ENCODE peak calls at places on chromosomes 12 and 14, in ten cellular contexts. Z is iPS DF 6.9; R is HCT116; D is transverse colon; H is CD4-positive, CD25-positive, alpha-beta regulatory T cell; M is heart right ventricle; K is right cardiac atrium; F is ovary; C is effector memory CD4-positive, alpha-beta T cell; W is A549. X is an unnamed sample.

GRCh38 chr12:50314629-50315312 is 31.5 kb upstream of the LIMA1 start:
- DNase-seq in Z (peak; percentile 35), R (no peak), D (no peak), H (peak; percentile 25), M (no peak), K (no peak), F (no peak), C (no peak), W (peak; percentile 54), X (no peak)

GRCh38 chr14:21264025-21264801 is 5.0 kb downstream of the HNRNPC start:
- DNase-seq in Z (no peak), R (no peak), D (no peak), H (peak; percentile 79), M (no peak), K (no peak), F (no peak), C (no peak), W (no peak), X (no peak)

GRCh38 chr12:109447482-109447881 is 29.6 kb downstream of the KCTD10 start:
- DNase-seq in Z (no peak), R (no peak), D (peak; percentile 20), H (no peak), M (no peak), K (no peak), F (no peak), C (no peak), W (no peak), X (no peak)

GRCh38 chr14:74377976-74378690 is 29.9 kb downstream of the VRTN start:
- DNase-seq in Z (no peak), R (no peak), D (no peak), H (no peak), M (no peak), K (no peak), F (no peak), C (no peak), W (no peak), X (no peak)

GRCh38 chr12:95169368-95169767 is 47.9 kb downstream of the FGD6 start:
- DNase-seq in Z (no peak), R (peak; percentile 62), D (peak; percentile 61), H (no peak), M (no peak), K (no peak), F (no peak), C (no peak), W (peak; percentile 94), X (no peak)

GRCh38 chr12:117009759-117010158 is 89.5 kb downstream of the TESC start:
- DNase-seq in Z (peak; percentile 31), R (no peak), D (no peak), H (no peak), M (no peak), K (no peak), F (no peak), C (no peak), W (no peak), X (no peak)

GRCh38 chr14:43297794-43298193 is 1209.3 kb downstream of the FSCB start:
- DNase-seq in Z (no peak), R (no peak), D (no peak), H (no peak), M (no peak), K (no peak), F (no peak), C (no peak), W (no peak), X (no peak)

GRCh38 chr12:104702565-104703139 is 245.9 kb downstream of the CHST11 start:
- DNase-seq in Z (no peak), R (no peak), D (no peak), H (no peak), M (peak; percentile 59), K (peak; percentile 80), F (no peak), C (no peak), W (no peak), X (no peak)

GRCh38 chr12:76449572-76449971 is 101.4 kb upstream of the BBS10 start:
- DNase-seq in Z (no peak), R (no peak), D (no peak), H (no peak), M (no peak), K (no peak), F (no peak), C (no peak), W (no peak), X (no peak)

GRCh38 chr14:34362625-34363251 is 99.3 kb downstream of the SPTSSA start:
- DNase-seq in Z (no peak), R (no peak), D (no peak), H (no peak), M (no peak), K (no peak), F (no peak), C (no peak), W (no peak), X (no peak)

GRCh38 chr14:96229315-96229714 is 24.7 kb downstream of the BDKRB2 start:
- DNase-seq in Z (no peak), R (no peak), D (no peak), H (no peak), M (no peak), K (no peak), F (no peak), C (no peak), W (no peak), X (no peak)

GRCh38 chr12:83996671-83997070 is 915.9 kb downstream of the SLC6A15 start:
- DNase-seq in Z (no peak), R (no peak), D (no peak), H (no peak), M (no peak), K (no peak), F (no peak), C (no peak), W (no peak), X (no peak)

GRCh38 chr12:76685246-76685678 is 78.7 kb upstream of the ZDHHC17 start:
- DNase-seq in Z (no peak), R (no peak), D (peak; percentile 10), H (no peak), M (peak; percentile 45), K (peak; percentile 31), F (no peak), C (no peak), W (no peak), X (no peak)

GRCh38 chr12:124715121-124715990 is 147.9 kb upstream of the NCOR2 start:
- DNase-seq in Z (no peak), R (no peak), D (peak; percentile 37), H (no peak), M (no peak), K (no peak), F (no peak), C (no peak), W (no peak), X (no peak)

DNA sequence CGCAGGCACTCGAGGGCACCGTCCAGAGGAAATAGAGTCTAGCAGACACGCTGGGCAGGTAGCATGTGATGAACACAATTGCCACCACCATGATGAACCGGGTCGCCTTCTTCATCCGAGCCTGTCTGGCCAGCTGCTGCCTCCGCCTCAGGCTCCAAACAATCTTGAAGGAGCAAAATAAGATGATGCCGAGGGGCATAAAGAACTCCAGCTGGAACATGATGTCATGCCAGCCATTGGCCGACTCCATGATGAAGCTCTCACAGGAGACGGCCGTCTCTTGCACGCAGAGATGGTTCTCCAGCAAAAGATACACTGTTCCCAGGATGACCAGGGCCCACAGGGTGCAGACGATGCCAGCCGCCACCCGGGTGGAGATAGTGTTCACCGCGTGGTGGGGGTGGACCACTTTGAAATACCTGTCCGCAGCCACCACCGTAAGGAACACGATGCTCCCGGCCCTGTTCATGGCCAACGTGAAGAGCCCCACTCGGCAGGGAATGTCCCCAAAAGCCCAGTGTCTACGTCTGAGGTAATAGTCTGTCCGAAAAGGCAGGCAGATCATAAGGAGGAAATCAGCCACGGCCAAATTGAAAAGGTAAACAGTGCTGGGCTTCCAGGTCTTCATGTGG is 945 bp downstream of the HCAR1 start:
- DNase-seq in Z (no peak), R (no peak), D (no peak), H (no peak), M (no peak), K (no peak), F (peak; percentile 23), C (no peak), W (no peak), X (no peak)
- H3K4me1 ChIP-seq in Z (no peaks in the 10 kb centered on the region), R (peaks cover 19% of the 10 kb centered on the region), D (no peaks in the 10 kb centered on the region), H (peaks cover 6% of the 10 kb centered on the region), M (peaks cover 21% of the 10 kb centered on the region), K (no peaks in the 10 kb centered on the region), F (peaks cover 2% of the 10 kb centered on the region), C (peaks cover 19% of the 10 kb centered on the region), W (peaks cover 10% of the 10 kb centered on the region), X (peaks cover 7% of the 10 kb centered on the region)

GRCh38 chr14:50677527-50678063 is 9.5 kb upstream of the SAV1 start:
- DNase-seq in Z (no peak), R (peak; percentile 70), D (no peak), H (no peak), M (no peak), K (no peak), F (no peak), C (no peak), W (no peak), X (no peak)

GRCh38 chr14:50679674-50680073 is 11.6 kb upstream of the SAV1 start:
- DNase-seq in Z (no peak), R (no peak), D (no peak), H (no peak), M (no peak), K (no peak), F (no peak), C (no peak), W (no peak), X (no peak)

GRCh38 chr14:50675597-50675996 is 7.5 kb upstream of the SAV1 start:
- DNase-seq in Z (no peak), R (no peak), D (no peak), H (no peak), M (no peak), K (no peak), F (no peak), C (no peak), W (no peak), X (no peak)

GRCh38 chr14:50678163-50678562 is 10.1 kb upstream of the SAV1 start:
- DNase-seq in Z (no peak), R (no peak), D (no peak), H (no peak), M (no peak), K (no peak), F (no peak), C (no peak), W (no peak), X (no peak)

GRCh38 chr14:50676814-50677516 is 8.9 kb upstream of the SAV1 start:
- DNase-seq in Z (no peak), R (no peak), D (no peak), H (no peak), M (no peak), K (no peak), F (no peak), C (no peak), W (no peak), X (no peak)
- H3K4me3 ChIP-seq in Z (no peak overlapping the region), R (peak overlapping the region; percentile 27), D (no peak overlapping the region), H (no peak overlapping the region), M (no peak overlapping the region), K (no peak overlapping the region), F (no peak overlapping the region), C (no peak overlapping the region), W (no peak overlapping the region), X (no peak overlapping the region)

GRCh38 chr14:22535126-22535525 is 53.9 kb downstream of the DAD1 start:
- DNase-seq in Z (no peak), R (no peak), D (no peak), H (peak; percentile 42), M (no peak), K (no peak), F (no peak), C (no peak), W (no peak), X (no peak)
- H3K4me1 ChIP-seq in Z (no peaks in the 10 kb centered on the region), R (peaks cover 21% of the 10 kb centered on the region), D (peaks cover 12% of the 10 kb centered on the region), H (peaks cover 100% of the 10 kb centered on the region), M (peaks cover 62% of the 10 kb centered on the region), K (peaks cover 9% of the 10 kb centered on the region), F (peaks cover 2% of the 10 kb centered on the region), C (peaks cover 93% of the 10 kb centered on the region), W (peaks cover 20% of the 10 kb centered on the region), X (peaks cover 97% of the 10 kb centered on the region)

GRCh38 chr12:662541-663292 is 528 bp downstream of the NINJ2 start:
- DNase-seq in Z (no peak), R (no peak), D (no peak), H (peak; percentile 75), M (no peak), K (peak; percentile 27), F (no peak), C (no peak), W (no peak), X (no peak)
- H3K4me3 ChIP-seq in Z (no peak overlapping the region), R (no peak overlapping the region), D (no peak overlapping the region), H (peak overlapping the region; percentile 93), M (peak overlapping the region; percentile 4), K (peak overlapping the region; percentile 35), F (peak overlapping the region; percentile 6), C (peak overlapping the region; percentile 28), W (no peak overlapping the region), X (no peak overlapping the region)